ENCODE peak calls at places on chromosome 16, in eight cellular contexts. X is GM12891, Y is HCT116, M is vagina, K is prostate gland, W is stomach, L is transverse colon, J is H1. A is an unnamed sample.

GRCh38 chr16:4375717-4376116 is 4.1 kb downstream of the VASN start:
- DNase-seq in J (no peak), Y (no peak), L (no peak), M (no peak), X (no peak), K (no peak), W (no peak), A (no peak)

GRCh38 chr16:20740901-20741491 is 622 bp downstream of the THUMPD1 start:
- DNase-seq in Y (peak; percentile 40), X (peak; percentile 75), W (peak; percentile 95), J (peak; percentile 88), L (peak; percentile 94), M (peak; percentile 91), K (peak; percentile 92), A (peak; percentile 95)

GRCh38 chr16:67780847-67781547 is 25.4 kb downstream of the RANBP10 start:
- DNase-seq in J (no peak), X (no peak), K (no peak), Y (no peak), W (peak; percentile 44), M (no peak), L (no peak), A (no peak)

GRCh38 chr16:8611886-8612595 is 9.5 kb upstream of the METTL22 start:
- DNase-seq in L (no peak), Y (no peak), X (no peak), W (no peak), J (no peak), M (no peak), K (no peak), A (no peak)

GRCh38 chr16:69204106-69204655 is 17.2 kb downstream of the SNTB2 start:
- DNase-seq in L (no peak), Y (no peak), K (no peak), X (no peak), W (no peak), M (no peak), J (no peak), A (no peak)

GRCh38 chr16:56936491-56936890 is 4.5 kb downstream of the HERPUD1 start:
- DNase-seq in K (no peak), X (no peak), Y (no peak), W (no peak), J (no peak), L (no peak), M (no peak), A (no peak)

GRCh38 chr16:84557504-84557903 is 53.0 kb upstream of the MEAK7 start:
- DNase-seq in L (no peak), X (no peak), J (peak; percentile 57), Y (no peak), W (no peak), K (no peak), M (no peak), A (no peak)

GRCh38 chr16:49587051-49587450 is 213.4 kb downstream of the C16orf78 start:
- DNase-seq in Y (no peak), M (no peak), X (no peak), W (no peak), L (no peak), J (no peak), K (no peak), A (peak; percentile 49)

GRCh38 chr16:66970775-66971725 is 10.0 kb downstream of the CES3 start:
- DNase-seq in J (no peak), W (no peak), X (no peak), M (no peak), K (no peak), Y (no peak), L (no peak), A (no peak)

GRCh38 chr16:3020247-3020603 is at the start of gene TNFRSF12A:
- DNase-seq in K (peak; percentile 63), W (peak; percentile 81), Y (peak; percentile 49), M (no peak), L (peak; percentile 83), J (peak; percentile 85), X (peak; percentile 89), A (no peak)
- TF ChIP-seq POLR2AphosphoS5 in K (no peak), W (peak; percentile 90), Y (peak; percentile 91), M (peak; percentile 58), L (peak; percentile 90), J (no peak), X (no peak), A (peak; percentile 24)

GRCh38 chr16:85658504-85659326 is 30.0 kb downstream of the GINS2 start:
- DNase-seq in X (no peak), K (no peak), L (no peak), W (no peak), Y (no peak), M (no peak), J (no peak), A (peak; percentile 57)
- TF ChIP-seq POLR2A in X (no peak), K (no peak), L (no peak), W (no peak), Y (no peak), M (no peak), J (no peak), A (no peak)

DNA sequence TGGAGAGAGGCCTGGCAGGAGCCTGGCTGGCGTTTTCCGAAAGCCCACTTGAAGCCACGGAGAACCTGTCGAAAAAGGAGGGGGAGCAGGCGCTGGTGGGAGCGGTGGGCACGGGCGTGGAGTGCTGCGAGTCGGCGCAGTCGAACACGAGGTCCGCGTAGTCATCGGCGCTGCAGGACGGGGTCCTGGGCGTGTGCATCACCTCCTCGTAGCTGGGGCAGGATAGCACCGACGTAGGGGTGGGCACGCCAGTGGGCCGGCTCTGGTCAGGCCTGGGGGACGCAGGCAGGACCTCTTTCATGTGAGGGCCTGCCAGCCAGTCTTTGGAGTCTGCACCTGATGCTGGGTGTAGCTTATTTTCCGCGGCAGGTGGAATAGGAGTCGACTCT is 63.7 kb downstream of the ZNF778 start:
- DNase-seq in X (no peak), J (no peak), Y (no peak), K (no peak), M (no peak), W (no peak), L (no peak), A (no peak)
- TF ChIP-seq POLR2AphosphoS5 in X (no peak), J (no peak), Y (peak; percentile 42), K (no peak), M (no peak), W (no peak), L (no peak), A (no peak)

DNA sequence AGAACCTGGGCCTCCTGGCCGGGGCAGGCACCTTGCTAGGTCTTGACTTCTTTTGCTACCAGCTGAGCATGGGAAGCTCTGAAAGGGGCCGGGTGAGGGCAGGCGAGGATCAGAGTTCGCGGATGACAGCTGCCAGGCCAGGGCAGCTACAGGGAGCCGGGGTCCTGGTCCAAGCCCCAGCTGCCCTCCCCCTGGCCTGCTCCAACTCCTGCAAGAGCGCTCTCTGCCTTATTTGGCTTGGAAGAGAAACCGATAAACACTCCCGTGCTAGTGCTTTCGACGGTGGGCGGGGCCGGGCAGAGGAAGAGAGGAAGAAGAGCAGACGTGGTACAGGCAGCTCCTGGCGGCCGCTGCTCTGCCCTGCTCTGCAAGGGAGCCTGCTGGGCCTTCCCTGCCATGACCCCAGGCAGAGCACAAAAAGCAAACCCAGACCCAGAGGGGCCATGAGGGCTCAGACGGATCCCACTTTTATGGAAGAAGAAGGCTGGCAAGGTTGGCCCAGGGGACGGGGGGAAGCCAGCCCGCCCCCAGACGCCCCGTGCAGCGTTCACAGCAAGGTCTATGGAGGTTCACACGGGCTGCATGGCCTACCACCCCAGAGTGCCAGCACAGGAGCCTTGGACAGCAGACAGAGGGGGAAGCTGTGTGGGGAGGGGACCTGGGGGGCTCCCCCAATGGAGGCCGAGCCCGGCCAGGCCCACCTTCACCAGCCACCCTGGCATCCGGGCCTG is 25.6 kb downstream of the PIEZO1 start:
- DNase-seq in M (no peak), X (no peak), K (peak; percentile 82), L (peak; percentile 85), Y (no peak), W (peak; percentile 55), J (no peak), A (no peak)
- TF ChIP-seq POLR2A in M (no peak), X (no peak), K (peak; percentile 47), L (peak; percentile 27), Y (no peak), W (no peak), J (no peak), A (no peak)

GRCh38 chr16:12259258-12259657 is 282.7 kb downstream of the SNX29 start:
- DNase-seq in Y (no peak), W (no peak), M (no peak), X (no peak), J (no peak), L (no peak), K (no peak), A (no peak)

GRCh38 chr16:12262454-12263180 is 286.1 kb downstream of the SNX29 start:
- DNase-seq in L (peak; percentile 61), J (no peak), W (peak; percentile 44), Y (no peak), K (peak; percentile 77), X (no peak), M (no peak), A (no peak)

GRCh38 chr16:12260119-12260646 is 283.6 kb downstream of the SNX29 start:
- DNase-seq in L (no peak), Y (no peak), K (no peak), M (no peak), X (no peak), W (no peak), J (no peak), A (no peak)

GRCh38 chr16:12258806-12259205 is 282.3 kb downstream of the SNX29 start:
- DNase-seq in L (no peak), W (no peak), X (no peak), Y (no peak), J (no peak), M (no peak), K (no peak), A (no peak)

DNA sequence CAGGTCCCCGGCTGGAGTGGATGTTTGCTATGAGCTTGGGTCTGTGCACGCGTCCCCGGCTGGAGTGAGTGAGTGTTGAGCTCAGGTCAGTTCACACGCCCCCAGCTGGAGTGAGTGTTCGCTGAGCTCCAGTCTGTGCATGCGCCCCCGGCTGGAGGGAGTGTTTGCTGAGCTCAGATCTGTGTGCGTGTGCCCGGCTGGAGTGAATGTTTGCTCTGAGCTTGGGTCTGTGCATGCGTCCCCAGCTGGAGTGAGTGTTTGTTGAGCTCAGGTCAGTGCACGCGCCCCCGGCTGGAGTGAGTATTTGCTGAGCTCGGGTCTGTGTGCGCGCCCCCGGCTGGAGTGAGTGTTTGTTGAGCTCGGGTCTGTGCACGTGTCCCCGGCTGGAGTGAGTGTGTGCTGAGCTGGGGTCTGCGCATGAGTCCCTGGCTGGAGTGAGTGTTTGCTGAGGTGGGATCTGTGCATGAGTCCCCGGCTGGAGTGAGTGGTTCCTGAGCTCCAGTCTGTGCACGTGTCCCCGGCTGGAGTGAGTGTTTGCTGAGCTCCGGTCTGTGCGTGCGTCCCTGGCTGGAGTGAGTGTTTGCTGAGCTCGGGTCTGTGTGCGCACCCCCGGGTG is 284.2 kb downstream of the SNX29 start:
- DNase-seq in W (no peak), L (no peak), Y (peak; percentile 36), J (peak; percentile 56), X (no peak), M (no peak), K (no peak), A (no peak)
- TF ChIP-seq POLR2AphosphoS5 in W (no peak), L (no peak), Y (no peak), J (no peak), X (no peak), M (no peak), K (no peak), A (no peak)

A was measured in suprapubic skin.